ENCODE peak calls at places on chromosomes 12 and 14, in five cellular contexts. Y is colonic mucosa, A is aorta, X is adipocyte, S is suprapubic skin. H is an unnamed sample.
A peak's percentile ranks its signal among the peaks of the same experiment; 100 is the strongest.

GRCh38 chr12:92141585-92142244 is 3.9 kb downstream of the BTG1 start:
- DNase-seq in Y (no peak), S (no peak), X (peak; percentile 27), A (no peak), H (no peak)

GRCh38 chr12:108854453-108855283 is 2.7 kb downstream of the SSH1 start:
- DNase-seq in S (peak; percentile 79), Y (no peak), X (peak; percentile 95), A (peak; percentile 85), H (peak; percentile 81)

GRCh38 chr12:77433799-77434198 is 368.4 kb upstream of the E2F7 start:
- DNase-seq in X (peak; percentile 4), A (no peak), S (no peak), Y (no peak), H (no peak)

GRCh38 chr12:52533686-52534470 is 13.7 kb upstream of the KRT5 start:
- DNase-seq in S (no peak), A (peak; percentile 37), X (no peak), Y (no peak), H (no peak)

GRCh38 chr12:51695241-51696010 is 104.4 kb downstream of the SCN8A start:
- DNase-seq in X (peak; percentile 41), S (no peak), A (no peak), Y (no peak), H (no peak)

GRCh38 chr12:132576701-132577100 is 33.7 kb downstream of the LRCOL1 start:
- DNase-seq in S (no peak), X (no peak), A (no peak), Y (no peak), H (no peak)

GRCh38 chr12:51888316-51889215 is 663 bp downstream of the ANKRD33 start:
- DNase-seq in Y (no peak), X (no peak), A (no peak), S (no peak), H (peak; percentile 20)

GRCh38 chr14:95265106-95266094 is 54.3 kb downstream of the CLMN start:
- DNase-seq in A (no peak), Y (peak; percentile 79), X (peak; percentile 74), S (peak; percentile 47), H (peak; percentile 68)

GRCh38 chr12:22882559-22882958 is 257.6 kb downstream of the ETNK1 start:
- DNase-seq in Y (no peak), S (no peak), X (no peak), A (no peak), H (no peak)

GRCh38 chr14:45526715-45527549 is 273.9 kb upstream of the MIS18BP1 start:
- DNase-seq in S (no peak), X (peak; percentile 3), Y (peak; percentile 29), A (peak; percentile 31), H (peak; percentile 62)

GRCh38 chr12:76247026-76247688 is 101.1 kb downstream of the BBS10 start:
- DNase-seq in S (no peak), Y (no peak), X (peak; percentile 62), A (no peak), H (no peak)

GRCh38 chr14:76551906-76552305 is 176.0 kb downstream of the ESRRB start:
- DNase-seq in S (no peak), A (no peak), Y (no peak), X (no peak), H (no peak)

GRCh38 chr12:21656931-21657335 is 709 bp downstream of the LDHB start:
- DNase-seq in Y (peak; percentile 65), X (peak; percentile 75), A (no peak), S (no peak), H (no peak)

GRCh38 chr14:77067632-77068514 is 30.2 kb upstream of the CIPC start:
- DNase-seq in S (no peak), A (peak; percentile 90), X (peak; percentile 86), Y (peak; percentile 64), H (peak; percentile 73)

GRCh38 chr12:67991158-67991557 is 1.9 kb downstream of the IFNG-AS1 start:
- DNase-seq in S (no peak), X (no peak), Y (no peak), A (no peak), H (no peak)

GRCh38 chr14:72962829-72963312 is 36.6 kb downstream of the DCAF4 start:
- DNase-seq in X (peak; percentile 38), A (no peak), Y (peak; percentile 47), S (no peak), H (no peak)

GRCh38 chr14:104112113-104112505 is 26.3 kb upstream of the KIF26A start:
- DNase-seq in X (no peak), Y (no peak), S (peak; percentile 59), A (peak; percentile 66), H (peak; percentile 43)

GRCh38 chr12:74043343-74043742 is 494.3 kb upstream of the ATXN7L3B start:
- DNase-seq in Y (no peak), A (no peak), S (no peak), X (peak; percentile 81), H (no peak)

GRCh38 chr14:100534528-100535286 is 52.5 kb downstream of the BEGAIN start:
- DNase-seq in X (no peak), Y (peak; percentile 15), A (peak; percentile 60), S (no peak), H (peak; percentile 18)

GRCh38 chr12:112418596-112419268 is at the start of gene PTPN11:
- DNase-seq in Y (peak; percentile 92), X (peak; percentile 93), S (peak; percentile 94), A (peak; percentile 97), H (peak; percentile 88)

GRCh38 chr12:115012861-115013667 is 329.1 kb upstream of the TBX3 start:
- DNase-seq in A (no peak), S (no peak), X (no peak), Y (no peak), H (peak; percentile 51)

GRCh38 chr14:104473649-104474574 is 105.7 kb upstream of the C14orf180 start:
- DNase-seq in Y (no peak), S (peak; percentile 60), A (no peak), X (no peak), H (peak; percentile 76)

GRCh38 chr14:97456958-97457357 is 659.8 kb downstream of the VRK1 start:
- DNase-seq in A (no peak), X (no peak), S (no peak), Y (no peak), H (no peak)

GRCh38 chr14:105219043-105219612 is 29.2 kb upstream of the BTBD6 start:
- DNase-seq in A (no peak), S (no peak), X (no peak), Y (no peak), H (no peak)

GRCh38 chr12:131430158-131430772 is 280.6 kb upstream of the SFSWAP start:
- DNase-seq in S (no peak), A (no peak), X (no peak), Y (no peak), H (peak; percentile 3)

DNA sequence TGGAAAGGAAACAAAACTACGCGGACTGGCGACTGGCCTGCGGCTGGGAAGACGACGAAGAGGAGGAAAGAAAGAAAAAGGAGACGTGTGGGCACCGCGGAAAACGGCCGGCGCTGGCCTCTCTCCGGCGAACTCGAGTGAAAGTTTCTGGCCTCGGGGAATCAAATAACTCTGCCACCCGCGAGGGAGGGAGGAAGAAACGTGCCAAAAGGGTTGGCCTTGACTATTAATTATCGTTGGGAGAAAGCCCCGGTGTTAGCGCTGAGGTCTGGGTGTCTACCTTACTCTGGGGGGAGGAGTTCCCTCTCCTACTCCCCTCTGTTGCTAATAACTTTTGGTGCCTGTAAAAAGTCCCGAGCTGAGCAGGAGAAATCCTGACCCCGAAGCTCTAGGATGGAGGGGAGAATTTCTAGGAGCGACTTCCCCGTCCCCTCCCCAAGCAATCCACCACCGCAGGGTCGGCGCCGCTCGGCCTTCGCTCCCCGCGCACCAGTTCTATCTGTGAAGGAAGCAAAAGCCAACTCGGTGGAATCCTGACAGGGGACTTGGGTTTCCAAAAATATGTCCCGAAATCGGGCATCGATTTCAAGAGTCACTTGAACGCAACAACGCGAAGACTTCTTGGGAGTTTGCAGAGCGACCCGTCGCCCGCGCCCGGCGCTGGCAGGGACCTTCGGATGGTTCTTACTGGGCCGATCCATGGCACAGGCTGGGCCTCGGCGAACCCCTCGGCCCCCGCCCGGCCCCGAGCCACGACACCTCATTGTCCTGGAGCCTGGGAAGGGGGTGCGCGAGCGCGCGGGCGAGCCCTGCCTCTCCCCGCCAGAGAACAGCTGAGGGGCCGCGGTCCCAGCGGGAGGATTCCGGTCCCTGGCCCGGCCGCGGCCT is 1.7 kb downstream of the OTX2 start:
- DNase-seq in A (no peak), Y (no peak), X (no peak), S (no peak), H (no peak)
- H3K4me1 ChIP-seq in A (no peaks in the 10 kb centered on the region), Y (no peaks in the 10 kb centered on the region), X (no peaks in the 10 kb centered on the region), S (peaks cover 38% of the 10 kb centered on the region), H (peaks cover 26% of the 10 kb centered on the region)

DNA sequence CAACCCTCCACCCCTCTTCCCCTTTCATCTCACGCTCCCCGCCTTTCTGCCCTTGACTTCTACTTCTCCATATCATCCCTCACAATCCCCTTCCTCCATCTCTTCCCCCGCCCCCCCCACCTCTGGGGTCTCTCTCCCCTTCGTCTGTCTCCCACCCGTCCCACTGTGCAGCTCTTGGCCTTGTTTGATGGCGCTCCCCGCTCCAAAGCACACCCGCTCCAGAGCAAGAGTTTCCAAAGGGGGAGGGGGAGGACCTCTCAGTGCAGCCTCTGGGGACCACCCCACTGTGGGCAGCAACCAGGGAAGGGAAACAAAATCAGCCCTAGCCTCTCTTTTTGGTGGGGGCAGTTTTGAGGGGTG is 774 bp downstream of the CHGA start:
- DNase-seq in Y (no peak), X (no peak), A (no peak), S (no peak), H (no peak)
- H3K36me3 ChIP-seq in Y (no peaks in the 10 kb centered on the region), X (no peaks in the 10 kb centered on the region), A (no peaks in the 10 kb centered on the region), S (no peaks in the 10 kb centered on the region), H (no peaks in the 10 kb centered on the region)

DNA sequence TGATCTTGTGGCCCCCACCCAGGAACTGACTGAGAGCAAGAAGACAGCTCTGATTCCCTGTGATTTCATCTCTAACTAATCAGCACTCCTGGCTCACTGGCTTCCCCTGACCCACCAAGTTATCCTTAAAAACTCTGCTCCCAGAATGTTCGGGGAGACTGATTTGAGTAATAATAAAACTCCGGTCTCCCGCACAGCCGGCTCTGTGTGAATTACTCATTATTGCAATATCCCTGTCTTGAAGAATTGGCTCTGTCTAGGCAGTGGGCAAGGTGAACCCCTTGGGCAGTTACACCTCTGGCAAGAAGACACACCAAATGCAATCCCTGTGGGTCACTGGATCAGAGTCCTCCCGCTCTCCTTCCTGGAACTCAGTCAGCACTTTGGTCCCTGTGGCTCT is 21.3 kb downstream of the SLC7A7 start:
- DNase-seq in X (no peak), Y (no peak), S (no peak), A (no peak), H (no peak)
- H3K4me1 ChIP-seq in X (peaks cover 14% of the 10 kb centered on the region), Y (no peaks in the 10 kb centered on the region), S (no peaks in the 10 kb centered on the region), A (no peaks in the 10 kb centered on the region), H (peaks cover 3% of the 10 kb centered on the region)

GRCh38 chr12:12156835-12157234 is 86.1 kb downstream of the BCL2L14 start:
- DNase-seq in S (no peak), A (no peak), X (no peak), Y (no peak), H (no peak)

GRCh38 chr12:12156116-12156515 is 85.4 kb downstream of the BCL2L14 start:
- DNase-seq in X (no peak), Y (no peak), A (no peak), S (no peak), H (no peak)

GRCh38 chr12:12157424-12157823 is 86.7 kb downstream of the BCL2L14 start:
- DNase-seq in X (no peak), A (no peak), S (no peak), Y (no peak), H (no peak)

GRCh38 chr12:12159988-12160387 is 89.2 kb downstream of the BCL2L14 start:
- DNase-seq in A (no peak), X (peak; percentile 27), Y (no peak), S (no peak), H (no peak)

DNA sequence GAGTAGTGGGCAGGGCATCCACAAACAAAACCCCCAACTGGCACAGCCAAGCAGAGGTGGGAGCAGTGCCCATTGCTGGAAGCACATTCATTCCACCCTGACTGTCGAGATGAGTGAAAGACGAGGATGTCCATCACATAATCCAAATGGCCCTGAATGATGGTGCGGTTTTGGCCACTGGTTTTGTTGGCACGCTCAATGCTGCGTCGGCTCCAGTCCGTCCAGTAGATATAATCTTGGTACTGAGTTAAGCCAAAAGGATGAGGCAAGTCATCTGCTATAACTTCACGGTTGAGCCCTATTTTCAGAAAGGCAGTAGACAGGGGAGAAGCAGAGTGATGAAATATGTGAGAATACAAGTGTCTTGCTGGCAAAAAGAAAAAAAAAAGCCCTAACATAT is 88.1 kb downstream of the BCL2L14 start:
- DNase-seq in S (no peak), X (no peak), Y (no peak), A (no peak), H (no peak)
- H3K36me3 ChIP-seq in S (peaks cover 3% of the 10 kb centered on the region), X (peaks cover 4% of the 10 kb centered on the region), Y (no peaks in the 10 kb centered on the region), A (peaks cover 3% of the 10 kb centered on the region), H (no peaks in the 10 kb centered on the region)